ENCODE peak calls at places on chromosomes 3 and 15, in four cellular contexts. T, Q, O and B are unnamed samples.

GRCh38 chr3:169241575-169241927 is 422.0 kb downstream of the MECOM start:
- DNase-seq in Q (no peak), O (no peak), T (no peak), B (no peak)

GRCh38 chr3:167653155-167653554 is 587 bp downstream of the WDR49 start:
- DNase-seq in T (no peak), Q (no peak), O (no peak), B (no peak)

GRCh38 chr3:45915518-45916231 is 27.6 kb upstream of the CXCR6 start:
- DNase-seq in O (no peak), T (no peak), Q (peak; percentile 63), B (no peak)

GRCh38 chr15:55775316-55775715 is 32.4 kb upstream of the PRTG start:
- DNase-seq in O (no peak), T (no peak), Q (no peak), B (no peak)

GRCh38 chr3:57279685-57280084 is 12.8 kb downstream of the ASB14 start:
- DNase-seq in O (no peak), T (no peak), Q (no peak), B (no peak)

GRCh38 chr3:115667175-115668065 is 44.1 kb downstream of the GAP43 start:
- DNase-seq in O (no peak), T (no peak), Q (no peak), B (no peak)

GRCh38 chr3:143309622-143310190 is 190.1 kb downstream of the CHST2 start:
- DNase-seq in T (no peak), O (no peak), Q (no peak), B (no peak)

GRCh38 chr15:62691008-62691407 is 351.5 kb upstream of the TPM1 start:
- DNase-seq in T (no peak), Q (no peak), O (no peak), B (no peak)

GRCh38 chr15:41892621-41893421 is 1.0 kb downstream of the SPTBN5 start:
- DNase-seq in T (peak; percentile 62), Q (no peak), O (no peak), B (peak; percentile 87)

DNA sequence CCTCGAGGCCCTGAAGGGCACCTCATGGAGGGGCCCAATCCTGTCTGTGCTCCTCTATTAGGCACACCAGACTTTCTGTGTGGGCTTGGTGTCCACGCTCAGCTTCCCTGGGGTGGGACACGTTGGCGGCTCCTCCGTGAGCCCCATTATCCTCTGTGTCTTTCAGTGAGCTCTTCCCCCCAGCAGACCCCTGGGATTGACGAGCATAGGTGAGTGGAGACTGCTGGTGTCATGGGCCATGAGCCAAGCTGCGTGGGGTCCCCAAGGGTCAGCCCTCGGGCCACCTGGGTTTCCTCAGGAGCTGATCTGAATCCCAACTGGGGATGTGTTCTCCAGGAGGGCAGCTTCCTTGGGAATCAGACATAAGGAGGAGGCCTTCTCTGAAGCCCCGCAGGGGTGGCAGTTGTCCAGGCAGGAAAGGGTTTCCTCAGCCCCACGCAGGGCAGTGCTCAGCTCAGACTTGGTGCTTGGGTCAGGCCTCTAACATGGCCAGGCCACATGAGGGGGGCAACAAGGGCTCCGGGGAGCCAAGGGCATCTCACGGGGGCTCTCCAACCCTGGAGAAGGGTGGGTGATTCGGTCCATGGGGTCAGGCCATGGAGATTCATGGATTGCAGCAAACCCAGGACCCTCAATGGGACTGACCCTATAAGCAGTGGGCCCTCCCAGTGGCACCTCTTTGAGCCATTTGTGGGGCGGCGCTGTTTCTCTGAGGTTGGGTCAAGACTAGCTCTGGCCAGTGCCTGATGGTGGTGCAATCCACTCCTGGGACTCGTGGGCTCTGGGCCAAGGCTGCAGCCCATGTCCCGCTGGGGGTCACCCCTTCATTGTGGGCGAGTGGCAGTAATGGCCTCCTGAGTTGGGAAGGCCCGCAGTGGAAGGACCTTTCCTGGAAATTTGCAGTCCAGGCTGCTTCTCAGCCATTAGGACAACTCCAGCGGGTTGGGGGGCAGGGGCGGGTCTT is 222.5 kb downstream of the SNRPN start:
- DNase-seq in T (peak; percentile 43), Q (no peak), O (peak; percentile 56), B (peak; percentile 3)
- H3K9me3 ChIP-seq in T (peaks cover 36% of the 10 kb centered on the region), Q (peaks cover 6% of the 10 kb centered on the region), O (peaks cover 25% of the 10 kb centered on the region), B (peaks cover 91% of the 10 kb centered on the region)

GRCh38 chr3:127684871-127685707 is 12.3 kb downstream of the ABTB1 start:
- DNase-seq in O (peak; percentile 56), Q (no peak), T (peak; percentile 65), B (peak; percentile 30)

GRCh38 chr3:127687228-127687737 is 14.5 kb downstream of the ABTB1 start:
- DNase-seq in Q (no peak), O (no peak), T (no peak), B (no peak)

GRCh38 chr3:127685708-127686511 is 13.2 kb downstream of the ABTB1 start:
- DNase-seq in O (no peak), T (no peak), Q (no peak), B (no peak)

GRCh38 chr3:127688022-127688415 is 15.3 kb downstream of the ABTB1 start:
- DNase-seq in T (no peak), Q (no peak), O (no peak), B (peak; percentile 45)

DNA sequence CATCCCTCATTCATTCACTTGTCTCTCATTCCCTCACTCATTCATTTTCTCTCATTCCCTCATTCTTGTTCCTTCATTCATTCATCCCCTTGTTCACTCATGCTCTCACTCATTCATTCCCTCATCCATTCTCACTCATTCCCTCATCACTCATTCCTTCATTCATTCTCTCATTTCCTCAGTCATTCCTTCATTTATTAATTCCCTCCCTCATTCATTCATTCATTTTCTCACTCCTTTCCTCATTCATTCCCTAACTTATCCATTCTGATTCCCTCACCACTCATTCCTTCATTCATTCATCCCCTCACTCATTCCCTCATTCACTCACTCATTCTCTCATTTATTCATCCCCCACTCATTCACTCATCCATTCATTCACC is 13.8 kb downstream of the ABTB1 start:
- DNase-seq in O (no peak), T (no peak), Q (no peak), B (no peak)
- H3K9me3 ChIP-seq in O (no peaks in the 10 kb centered on the region), T (no peaks in the 10 kb centered on the region), Q (no peaks in the 10 kb centered on the region), B (no peaks in the 10 kb centered on the region)

DNA sequence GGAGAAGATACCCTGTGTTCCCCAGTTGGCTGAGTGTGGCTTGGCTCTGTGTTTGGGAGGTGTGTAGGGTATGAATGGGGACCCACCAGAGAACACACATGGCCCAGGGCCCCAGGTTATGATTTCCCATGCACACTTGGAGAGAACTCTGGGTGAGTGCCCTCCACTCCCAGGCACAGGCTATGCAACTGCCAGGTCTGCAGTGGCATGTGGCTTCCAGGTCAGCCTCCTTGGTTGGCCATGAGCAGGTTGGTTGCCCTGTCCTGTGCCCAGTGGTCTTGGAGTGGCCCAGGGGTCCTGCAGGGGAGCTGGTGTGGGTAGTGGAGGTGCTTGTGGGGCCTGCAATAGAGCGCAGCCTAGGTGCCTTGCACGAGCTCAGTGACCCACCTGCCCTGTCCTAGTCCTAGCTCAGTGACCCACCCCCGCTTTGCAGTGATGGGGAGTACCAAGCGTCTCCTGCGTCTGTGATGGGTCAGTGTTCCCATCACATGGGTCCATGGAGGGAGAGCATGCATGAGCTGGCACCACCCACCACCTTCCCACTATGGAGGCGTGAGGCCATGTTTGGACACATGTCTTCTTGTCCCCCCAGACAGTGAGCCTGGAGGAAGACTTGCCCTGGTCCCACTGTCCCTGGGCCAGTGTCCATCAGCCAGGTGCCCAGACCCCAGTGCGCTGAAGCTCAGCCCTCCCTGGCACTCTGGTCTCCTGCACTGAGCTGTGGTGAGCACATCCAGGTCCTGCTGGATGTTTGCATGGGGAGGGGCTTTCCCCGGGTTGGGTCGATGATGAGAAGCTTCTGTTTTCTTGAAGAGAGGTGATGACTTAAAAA is 217.3 kb downstream of the SNRPN start:
- DNase-seq in O (peak; percentile 42), T (peak; percentile 51), Q (no peak), B (no peak)
- H3K9me3 ChIP-seq in O (peaks cover 25% of the 10 kb centered on the region), T (peaks cover 22% of the 10 kb centered on the region), Q (peaks cover 6% of the 10 kb centered on the region), B (peaks cover 73% of the 10 kb centered on the region)

GRCh38 chr3:149832086-149832485 is 19.1 kb downstream of the RNF13 start:
- DNase-seq in T (no peak), Q (no peak), O (no peak), B (no peak)

GRCh38 chr3:149833241-149833640 is 20.2 kb downstream of the RNF13 start:
- DNase-seq in Q (no peak), O (no peak), T (no peak), B (no peak)

GRCh38 chr3:149828390-149828789 is 15.4 kb downstream of the RNF13 start:
- DNase-seq in O (no peak), T (no peak), Q (no peak), B (no peak)

GRCh38 chr3:149830902-149831301 is 17.9 kb downstream of the RNF13 start:
- DNase-seq in Q (no peak), O (no peak), T (no peak), B (no peak)

GRCh38 chr3:149831321-149831720 is 18.3 kb downstream of the RNF13 start:
- DNase-seq in T (no peak), O (no peak), Q (no peak), B (no peak)
- H3K9me3 ChIP-seq in T (peaks cover 25% of the 10 kb centered on the region), O (peaks cover 3% of the 10 kb centered on the region), Q (peaks cover 26% of the 10 kb centered on the region), B (peaks cover 34% of the 10 kb centered on the region)

GRCh38 chr3:197242784-197243432 is 55.5 kb downstream of the DLG1 start:
- DNase-seq in Q (no peak), T (no peak), O (no peak), B (no peak)

GRCh38 chr3:197238842-197239241 is 59.6 kb downstream of the DLG1 start:
- DNase-seq in Q (no peak), T (no peak), O (no peak), B (no peak)

GRCh38 chr3:197239857-197240256 is 58.6 kb downstream of the DLG1 start:
- DNase-seq in T (no peak), Q (no peak), O (no peak), B (no peak)

GRCh38 chr3:197237897-197238296 is 60.5 kb downstream of the DLG1 start:
- DNase-seq in Q (no peak), O (no peak), T (no peak), B (no peak)

DNA sequence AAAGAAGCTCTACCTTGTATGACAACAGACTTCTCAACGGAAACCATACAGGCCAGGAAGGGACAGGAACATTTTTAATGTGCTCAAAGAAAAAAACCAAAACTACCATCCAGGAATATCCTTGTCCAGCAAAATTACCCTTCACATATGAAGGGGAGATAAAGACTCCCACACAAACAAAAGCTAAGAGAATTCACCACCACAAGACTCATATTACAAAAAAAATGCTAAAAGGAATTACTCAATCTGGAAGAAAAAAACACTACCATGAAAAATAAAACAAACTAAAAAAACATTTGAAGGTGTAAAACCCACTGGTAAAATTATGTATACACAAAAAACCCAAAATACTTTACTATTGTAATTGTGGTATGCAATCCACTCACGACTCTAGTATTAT is 57.2 kb downstream of the DLG1 start:
- DNase-seq in Q (no peak), T (no peak), O (no peak), B (no peak)
- H3K9me3 ChIP-seq in Q (peaks cover 14% of the 10 kb centered on the region), T (peaks cover 8% of the 10 kb centered on the region), O (peaks cover 11% of the 10 kb centered on the region), B (peaks cover 28% of the 10 kb centered on the region)

DNA sequence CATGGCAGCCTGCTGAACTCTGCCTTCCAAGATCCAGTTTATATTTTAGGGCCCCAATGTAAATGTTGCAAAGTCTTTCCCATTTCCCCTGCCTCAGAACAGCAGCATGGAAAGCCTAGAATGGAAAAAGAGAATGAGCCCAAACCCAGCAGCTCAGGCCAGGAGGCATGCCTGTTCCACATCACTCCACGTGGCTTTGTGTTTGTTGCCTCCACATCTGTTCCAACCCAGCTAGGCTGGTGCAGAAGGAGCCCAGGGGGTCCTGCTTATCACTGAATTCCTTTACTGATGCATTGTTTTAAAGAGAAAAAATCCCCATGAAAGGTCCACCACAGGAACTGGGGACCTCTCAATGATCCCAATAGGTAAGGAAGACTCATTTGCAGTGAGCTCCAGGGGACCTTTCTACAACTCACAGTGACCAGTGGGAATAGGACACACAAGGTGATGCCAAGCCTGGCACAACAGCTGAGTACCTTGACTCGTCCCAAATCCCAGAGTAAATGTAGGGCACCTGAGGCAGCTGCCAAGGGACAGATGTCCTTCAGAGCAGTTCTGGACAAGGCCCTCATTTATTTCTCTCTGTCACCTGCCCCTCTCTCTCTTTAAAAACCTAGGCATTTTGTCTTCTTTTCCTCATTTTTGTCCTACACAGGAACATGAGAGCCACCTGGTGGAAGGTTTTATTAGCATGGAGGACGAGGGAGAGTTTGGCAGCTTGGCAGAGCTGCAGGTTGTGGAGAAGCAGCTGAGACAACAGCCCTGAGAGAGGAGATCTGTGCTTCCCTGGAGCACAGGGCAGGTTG is 41.7 kb upstream of the ADAMTS17 start:
- DNase-seq in T (no peak), O (no peak), Q (peak; percentile 9), B (no peak)
- H3K9me3 ChIP-seq in T (peaks cover 18% of the 10 kb centered on the region), O (peaks cover 13% of the 10 kb centered on the region), Q (no peaks in the 10 kb centered on the region), B (peaks cover 56% of the 10 kb centered on the region)